ENCODE peak calls at places on chromosome 13, in four cellular contexts. G is Peyer's patch; T is fibroblast of lung; N is CD4-positive, alpha-beta memory T cell. Y is an unnamed sample.

GRCh38 chr13:66139701-66140100 is 1090.4 kb downstream of the PCDH9 start:
- DNase-seq in G (no peak), T (no peak), N (no peak), Y (no peak)

GRCh38 chr13:64810701-64811258 is 2419.4 kb downstream of the PCDH9 start:
- DNase-seq in G (no peak), T (peak; percentile 47), N (no peak), Y (no peak)

GRCh38 chr13:65594255-65594654 is 1635.9 kb downstream of the PCDH9 start:
- DNase-seq in G (no peak), T (peak; percentile 89), N (no peak), Y (no peak)

GRCh38 chr13:40787062-40787461 is 2.3 kb upstream of the SLC25A15 start:
- DNase-seq in G (no peak), T (peak; percentile 91), N (no peak), Y (no peak)

GRCh38 chr13:24208314-24208713 is 47.8 kb downstream of the SPATA13 start:
- DNase-seq in G (no peak), T (peak; percentile 88), N (no peak), Y (no peak)

GRCh38 chr13:113179374-113180230 is 21.2 kb downstream of the PROZ start:
- DNase-seq in G (no peak), T (peak; percentile 54), N (no peak), Y (no peak)

GRCh38 chr13:107678075-107678689 is 537.2 kb downstream of the LIG4 start:
- DNase-seq in G (no peak), T (peak; percentile 50), N (no peak), Y (no peak)

GRCh38 chr13:110916671-110917142 is 1.8 kb upstream of the ANKRD10 start:
- DNase-seq in G (no peak), T (peak; percentile 51), N (no peak), Y (no peak)

GRCh38 chr13:21150013-21150412 is 26.3 kb downstream of the SKA3 start:
- DNase-seq in G (no peak), T (no peak), N (no peak), Y (no peak)

GRCh38 chr13:41900918-41901317 is 60.0 kb downstream of the VWA8 start:
- DNase-seq in G (no peak), T (no peak), N (no peak), Y (no peak)

GRCh38 chr13:74136089-74136658 is 2.0 kb upstream of the KLF12 start:
- DNase-seq in G (peak; percentile 26), T (peak; percentile 67), N (peak; percentile 54), Y (peak; percentile 41)

GRCh38 chr13:66803013-66803739 is 427.0 kb downstream of the PCDH9 start:
- DNase-seq in G (no peak), T (no peak), N (no peak), Y (no peak)

GRCh38 chr13:95834134-95834765 is 157.3 kb downstream of the DNAJC3 start:
- DNase-seq in G (peak; percentile 23), T (peak; percentile 69), N (peak; percentile 63), Y (peak; percentile 40)

GRCh38 chr13:21242236-21242635 is 65.8 kb downstream of the MRPL57 start:
- DNase-seq in G (no peak), T (no peak), N (no peak), Y (no peak)

GRCh38 chr13:93058301-93058700 is 168.3 kb upstream of the GPC6 start:
- DNase-seq in G (no peak), T (no peak), N (no peak), Y (no peak)

GRCh38 chr13:101211261-101211660 is 205.0 kb downstream of the NALCN start:
- DNase-seq in G (no peak), T (peak; percentile 71), N (no peak), Y (no peak)

GRCh38 chr13:103283451-103283820 is 217.2 kb upstream of the SLC10A2 start:
- DNase-seq in G (no peak), T (no peak), N (no peak), Y (no peak)
- H3K27ac ChIP-seq in G (no peak overlapping the region), T (no peak overlapping the region), N (no peak overlapping the region), Y (no peak overlapping the region)

GRCh38 chr13:79406597-79406908 is 498 bp upstream of the RBM26 start:
- DNase-seq in G (no peak), T (no peak), N (no peak), Y (no peak)

GRCh38 chr13:79409828-79410227 is 3.8 kb upstream of the RBM26 start:
- DNase-seq in G (no peak), T (no peak), N (no peak), Y (no peak)

GRCh38 chr13:79405501-79405830 is 589 bp downstream of the RBM26 start:
- DNase-seq in G (peak; percentile 19), T (no peak), N (no peak), Y (no peak)

GRCh38 chr13:79405831-79406596 is at the start of gene RBM26:
- DNase-seq in G (peak; percentile 89), T (peak; percentile 96), N (peak; percentile 93), Y (peak; percentile 92)

DNA sequence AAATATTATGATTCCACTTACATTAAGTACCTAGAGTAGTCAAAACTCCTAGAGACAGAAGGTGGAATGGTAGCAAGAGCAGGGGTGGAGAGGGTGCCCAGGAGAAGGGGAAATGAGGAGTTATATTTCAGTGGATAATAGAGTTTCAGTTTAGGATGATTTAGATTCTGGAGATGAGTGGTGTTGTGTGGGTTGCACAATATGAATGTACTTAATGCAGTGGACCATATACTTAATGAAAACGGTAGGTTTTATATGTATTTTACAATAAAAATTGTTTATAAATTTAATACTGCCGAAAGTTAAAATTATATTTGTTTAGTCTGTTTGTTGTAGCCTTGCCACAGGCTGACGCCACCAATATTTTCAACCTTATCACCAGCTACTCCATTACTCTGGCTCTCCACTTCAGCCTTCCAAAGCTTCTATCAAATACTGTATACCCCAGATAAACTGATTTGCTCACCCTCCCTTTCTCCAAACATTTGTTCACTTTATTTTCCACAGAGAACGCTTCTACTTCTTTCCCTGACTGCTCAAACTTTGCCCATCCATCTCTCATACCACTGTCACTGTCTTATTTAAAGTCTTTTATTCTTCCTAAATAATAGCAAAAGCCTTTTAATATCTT is 1.4 kb upstream of the RBM26 start:
- DNase-seq in G (no peak), T (no peak), N (no peak), Y (no peak)
- H3K4me1 ChIP-seq in G (peaks cover 42% of the 10 kb centered on the region), T (no peaks in the 10 kb centered on the region), N (peaks cover 38% of the 10 kb centered on the region), Y (peaks cover 33% of the 10 kb centered on the region)

GRCh38 chr13:56338421-56338820 is 802.3 kb upstream of the PRR20A start:
- DNase-seq in G (no peak), T (no peak), N (no peak), Y (no peak)
- H3K9me3 ChIP-seq in G (no peaks in the 10 kb centered on the region), T (no peaks in the 10 kb centered on the region), N (no peaks in the 10 kb centered on the region), Y (no peaks in the 10 kb centered on the region)

DNA sequence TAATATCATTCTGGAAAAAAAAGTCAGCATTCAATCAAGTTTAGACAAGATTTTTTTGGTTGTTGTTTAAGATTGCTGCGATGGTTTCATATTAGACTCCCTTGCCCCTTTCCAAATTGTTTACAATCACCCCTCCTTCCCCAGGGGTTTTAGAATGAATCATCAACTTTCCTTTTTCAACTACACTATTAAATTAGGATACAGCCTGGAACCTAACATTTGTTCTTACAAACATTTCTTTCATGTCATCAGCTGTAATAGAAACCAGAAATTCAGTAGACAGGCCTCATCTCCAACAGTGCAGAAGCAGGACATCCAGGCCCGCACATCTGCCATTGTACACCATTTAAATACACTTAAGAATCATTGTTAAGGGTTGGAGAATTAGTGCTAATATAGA is 44.4 kb upstream of the WDFY2 start:
- DNase-seq in G (no peak), T (peak; percentile 74), N (no peak), Y (no peak)
- H3K27ac ChIP-seq in G (no peak overlapping the region), T (peak overlapping the region; percentile 22), N (no peak overlapping the region), Y (peak overlapping the region; percentile 14)

Y was measured in heart right ventricle.